ENCODE peak calls at places on chromosome 3, in eight cellular contexts. R is mucosa of descending colon, M is adrenal gland, G is BE2C, T is IMR-90, N is lower lobe of right lung, O is upper lobe of right lung, L is fibroblast of lung. Z is an unnamed sample. For H3K9me3, the result is how much of the 10 kb centered on the place peaks cover.

GRCh38 chr3:134883697-134884385 is 88.8 kb downstream of the EPHB1 start:
- DNase-seq in G (no peak), N (no peak), T (no peak), O (no peak), L (peak), M (no peak), R (no peak), Z (no peak)

GRCh38 chr3:122572940-122573412 is 4.5 kb upstream of the PARP15 start:
- DNase-seq in L (peak), T (peak), R (no peak), N (peak), G (no peak), O (no peak), M (peak), Z (peak)

GRCh38 chr3:171491412-171491811 is 31.2 kb upstream of the TNIK start:
- DNase-seq in T (peak), L (no peak), G (no peak), M (no peak), R (no peak), N (no peak), O (no peak), Z (no peak)

GRCh38 chr3:102593754-102594602 is 159.2 kb downstream of the ZPLD1 start:
- DNase-seq in L (peak), O (no peak), G (no peak), R (no peak), N (no peak), T (no peak), M (no peak), Z (no peak)

GRCh38 chr3:159919873-159920272 is 68.8 kb upstream of the IL12A start:
- DNase-seq in G (no peak), T (peak), L (peak), R (no peak), N (no peak), O (no peak), M (no peak), Z (no peak)

GRCh38 chr3:101675709-101676218 is 1.2 kb downstream of the ZBTB11 start:
- DNase-seq in L (no peak), O (peak), N (peak), R (peak), G (peak), M (peak), T (no peak), Z (no peak)

GRCh38 chr3:42262525-42262924 is 3.5 kb downstream of the CCK start:
- DNase-seq in O (no peak), L (peak), T (peak), M (no peak), R (no peak), G (no peak), N (no peak), Z (no peak)

GRCh38 chr3:346186-346585 is 149.6 kb downstream of the CHL1 start:
- DNase-seq in L (peak), M (no peak), O (no peak), G (no peak), T (peak), N (no peak), R (no peak), Z (no peak)

GRCh38 chr3:143060906-143061305 is 58.7 kb upstream of the CHST2 start:
- DNase-seq in R (no peak), T (no peak), O (no peak), M (no peak), L (no peak), G (no peak), N (no peak), Z (no peak)

GRCh38 chr3:86794336-86795065 is 196.4 kb downstream of the VGLL3 start:
- DNase-seq in O (no peak), R (no peak), N (no peak), M (no peak), G (no peak), T (peak), L (peak), Z (no peak)

GRCh38 chr3:23884481-23884880 is 32.3 kb downstream of the NKIRAS1 start:
- DNase-seq in O (no peak), L (no peak), R (no peak), T (no peak), N (no peak), G (no peak), M (no peak), Z (no peak)

GRCh38 chr3:51967384-51968174 is at the start of gene PCBP4:
- DNase-seq in R (peak), G (peak), O (peak), L (peak), M (peak), N (peak), T (peak), Z (peak)

GRCh38 chr3:46277476-46277875 is 35.2 kb downstream of the CCR3 start:
- DNase-seq in R (no peak), G (no peak), T (no peak), L (no peak), O (no peak), M (no peak), N (no peak), Z (no peak)

GRCh38 chr3:197464794-197465193 is 91.0 kb downstream of the BDH1 start:
- DNase-seq in M (no peak), G (no peak), T (no peak), L (no peak), O (peak), N (no peak), R (no peak), Z (no peak)

GRCh38 chr3:16994842-16995535 is 110.2 kb downstream of the PLCL2 start:
- DNase-seq in G (no peak), T (no peak), O (no peak), N (no peak), R (no peak), L (no peak), M (no peak), Z (peak)

GRCh38 chr3:14785207-14786155 is 33.3 kb upstream of the FGD5 start:
- DNase-seq in G (no peak), N (no peak), M (no peak), O (peak), R (no peak), T (no peak), L (no peak), Z (no peak)

GRCh38 chr3:109275702-109276293 is 40.5 kb downstream of the DPPA2 start:
- DNase-seq in G (peak), R (no peak), N (no peak), O (no peak), M (peak), T (peak), L (peak), Z (peak)

GRCh38 chr3:113746955-113747718 is at the start of gene ATP6V1A:
- DNase-seq in T (no peak), R (peak), O (peak), M (peak), G (peak), N (peak), L (peak), Z (peak)

GRCh38 chr3:121274411-121274810 is 271.4 kb downstream of the POLQ start:
- DNase-seq in N (no peak), L (no peak), T (no peak), O (no peak), M (no peak), G (no peak), R (peak), Z (no peak)

GRCh38 chr3:160747437-160747836 is 8.6 kb upstream of the PPM1L start:
- DNase-seq in T (no peak), N (no peak), R (no peak), O (no peak), M (no peak), L (no peak), G (no peak), Z (no peak)

GRCh38 chr3:179615458-179616173 is 11.0 kb downstream of the NDUFB5 start:
- DNase-seq in R (no peak), G (no peak), L (no peak), N (no peak), M (no peak), T (peak), O (no peak), Z (no peak)

GRCh38 chr3:42101048-42101447 is 9.9 kb downstream of the TRAK1 start:
- DNase-seq in G (no peak), R (no peak), M (no peak), T (peak), N (peak), O (no peak), L (peak), Z (no peak)

GRCh38 chr3:171516765-171517164 is 56.6 kb upstream of the TNIK start:
- DNase-seq in T (no peak), G (no peak), R (no peak), N (no peak), M (no peak), L (no peak), O (no peak), Z (no peak)

GRCh38 chr3:792651-793050 is 300.2 kb upstream of the CNTN6 start:
- DNase-seq in T (no peak), L (no peak), R (no peak), O (no peak), N (no peak), G (peak), M (no peak), Z (no peak)

GRCh38 chr3:197611255-197611654 is 55.5 kb upstream of the BDH1 start:
- DNase-seq in N (no peak), O (no peak), T (no peak), R (no peak), M (no peak), G (no peak), L (no peak), Z (no peak)

GRCh38 chr3:106030620-106030945 is 161.8 kb upstream of the CBLB start:
- DNase-seq in T (peak), N (no peak), L (peak), G (no peak), M (no peak), R (no peak), O (no peak), Z (no peak)

GRCh38 chr3:187207624-187208023 is 10.3 kb downstream of the RTP1 start:
- DNase-seq in O (no peak), T (no peak), M (no peak), G (no peak), R (no peak), L (peak), N (no peak), Z (no peak)

GRCh38 chr3:141863497-141863896 is 12.9 kb upstream of the ATP1B3 start:
- DNase-seq in N (no peak), M (no peak), O (no peak), G (no peak), L (no peak), R (no peak), T (no peak), Z (no peak)

GRCh38 chr3:48024401-48024800 is 8.2 kb upstream of the MAP4 start:
- DNase-seq in O (no peak), R (no peak), N (no peak), L (no peak), M (no peak), G (no peak), T (peak), Z (no peak)

GRCh38 chr3:102106421-102107097 is 257.2 kb downstream of the NFKBIZ start:
- DNase-seq in O (no peak), M (no peak), L (peak), G (no peak), R (no peak), N (no peak), T (peak), Z (no peak)

GRCh38 chr3:57007513-57008415 is 52.7 kb upstream of the SPATA12 start:
- DNase-seq in O (peak), T (peak), G (no peak), N (peak), L (peak), M (peak), R (peak), Z (peak)

GRCh38 chr3:17742092-17742836 is at the start of gene TBC1D5:
- DNase-seq in L (peak), R (peak), O (peak), N (peak), G (peak), M (peak), T (peak), Z (peak)

GRCh38 chr3:105853801-105854432 is 14.9 kb downstream of the CBLB start:
- DNase-seq in O (no peak), G (no peak), R (no peak), N (no peak), M (no peak), L (no peak), T (no peak), Z (no peak)

GRCh38 chr3:187713504-187713903 is 11.1 kb upstream of the RTP2 start:
- DNase-seq in O (no peak), L (peak), T (peak), N (no peak), R (no peak), G (no peak), M (no peak), Z (no peak)

GRCh38 chr3:177729939-177730700 is 532.8 kb upstream of the TBL1XR1 start:
- DNase-seq in G (peak), T (no peak), R (no peak), M (no peak), L (peak), N (no peak), O (no peak), Z (no peak)

GRCh38 chr3:70094197-70094596 is 94.7 kb downstream of the SAMMSON start:
- DNase-seq in O (no peak), G (no peak), N (no peak), M (no peak), T (no peak), L (no peak), R (no peak), Z (no peak)

GRCh38 chr3:112132975-112133448 is at the start of gene GCSAM:
- DNase-seq in N (peak), M (peak), R (peak), T (no peak), L (no peak), O (no peak), G (no peak), Z (no peak)

GRCh38 chr3:142929109-142929508 is 34.4 kb downstream of the PAQR9 start:
- DNase-seq in N (peak), R (no peak), T (peak), O (no peak), G (peak), M (peak), L (peak), Z (peak)

GRCh38 chr3:114758828-114759709 is 388.0 kb downstream of the ZBTB20 start:
- DNase-seq in N (no peak), M (no peak), R (no peak), O (no peak), G (no peak), T (peak), L (peak), Z (peak)

GRCh38 chr3:124780356-124780755 is 50.1 kb downstream of the UMPS start:
- DNase-seq in G (no peak), T (peak), L (peak), N (no peak), R (no peak), O (peak), M (no peak), Z (peak)

GRCh38 chr3:118165413-118165812 is 869.2 kb downstream of the IGSF11 start:
- DNase-seq in M (no peak), T (no peak), N (no peak), G (no peak), O (no peak), L (no peak), R (no peak), Z (no peak)
- H3K9me3 ChIP-seq in M (under half), T (under half), N (under half), G (under half), O (under half), L (under half), R (under half), Z (under half)

DNA sequence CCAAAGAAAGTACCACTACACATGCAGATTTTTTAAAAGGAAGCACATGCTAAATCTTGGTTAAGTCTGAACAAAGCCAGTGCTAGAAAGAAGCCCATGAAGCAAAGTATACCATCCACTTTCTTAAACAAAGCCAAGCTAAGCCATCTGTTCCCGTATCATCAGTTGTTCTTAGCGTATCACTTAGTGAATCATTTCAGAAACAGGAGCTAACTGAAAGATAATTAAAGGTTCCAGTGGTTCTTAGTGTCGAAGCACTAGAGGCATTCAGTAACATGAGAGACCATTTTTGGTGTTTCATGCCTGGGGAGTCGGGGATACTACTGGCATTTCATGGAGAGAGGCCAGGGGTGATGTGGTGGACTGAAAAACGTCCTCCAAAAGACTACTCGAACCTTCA is 12.8 kb downstream of the UBXN7 start:
- DNase-seq in L (no peak), R (no peak), G (no peak), M (no peak), N (no peak), O (no peak), T (no peak), Z (no peak)
- H3K9me3 ChIP-seq in L (under half), R (under half), G (under half), M (under half), N (under half), O (under half), T (under half), Z (under half)

DNA sequence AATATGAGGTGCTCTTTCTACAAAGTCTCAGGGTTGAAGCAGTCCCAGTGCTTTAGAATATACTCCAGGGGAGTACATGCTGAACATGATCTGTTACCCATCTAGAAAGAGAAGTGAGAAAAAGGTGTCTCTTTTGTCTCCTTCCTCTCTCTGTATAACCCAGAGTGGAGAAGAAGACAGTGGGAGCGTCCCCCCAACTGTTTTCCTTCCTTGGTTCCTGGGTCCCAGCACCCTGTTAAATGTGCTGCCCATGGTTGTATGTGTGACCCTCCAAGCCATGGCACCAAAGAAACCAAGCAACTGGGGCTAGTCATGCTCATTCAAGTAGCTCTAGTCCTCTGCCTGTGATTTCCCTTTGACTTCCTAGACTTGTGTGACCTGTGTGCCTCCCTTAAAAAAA is 683.7 kb downstream of the TBL1XR1 start:
- DNase-seq in T (no peak), L (no peak), O (no peak), N (no peak), G (peak), R (no peak), M (no peak), Z (no peak)
- H3K9me3 ChIP-seq in T (under half), L (under half), O (under half), N (under half), G (under half), R (half or more), M (under half), Z (under half)

DNA sequence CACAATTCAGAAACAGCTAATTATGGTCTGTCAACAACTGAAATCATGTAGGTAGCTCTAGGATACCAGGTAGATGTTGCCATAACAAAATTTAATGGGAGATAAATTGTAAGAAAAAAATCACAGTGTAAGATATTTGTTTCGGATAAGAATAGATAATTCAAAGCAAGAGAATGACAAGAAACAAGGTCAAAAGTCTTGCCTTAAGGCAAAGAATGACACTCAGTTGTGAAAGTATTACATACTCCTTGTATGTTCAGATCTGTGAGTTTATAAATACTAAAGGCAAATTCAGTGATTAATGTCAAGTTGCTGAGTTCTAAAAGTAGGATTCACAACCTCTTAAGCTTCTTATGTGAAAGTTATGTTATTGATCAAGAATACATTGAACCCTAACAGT is 772.2 kb upstream of the SGO1 start:
- DNase-seq in T (no peak), R (no peak), L (no peak), N (no peak), G (no peak), O (no peak), M (no peak), Z (no peak)
- H3K9me3 ChIP-seq in T (under half), R (under half), L (under half), N (under half), G (under half), O (under half), M (under half), Z (under half)

GRCh38 chr3:119428538-119428937 is 34.9 kb downstream of the TMEM39A start:
- DNase-seq in G (peak), R (no peak), M (no peak), T (no peak), N (no peak), O (no peak), L (no peak), Z (peak)
- H3K9me3 ChIP-seq in G (under half), R (half or more), M (under half), T (under half), N (under half), O (under half), L (under half), Z (under half)

GRCh38 chr3:39296197-39297077 is 16.6 kb upstream of the CX3CR1 start:
- DNase-seq in N (no peak), O (no peak), G (no peak), L (no peak), M (no peak), R (no peak), T (no peak), Z (no peak)

GRCh38 chr3:39294446-39295183 is 14.8 kb upstream of the CX3CR1 start:
- DNase-seq in G (no peak), O (no peak), M (no peak), L (no peak), N (no peak), T (no peak), R (no peak), Z (no peak)

GRCh38 chr3:39295184-39295775 is 15.4 kb upstream of the CX3CR1 start:
- DNase-seq in T (no peak), G (no peak), O (no peak), N (no peak), M (no peak), L (no peak), R (no peak), Z (no peak)

GRCh38 chr3:39302178-39302577 is 22.3 kb upstream of the CX3CR1 start:
- DNase-seq in O (no peak), G (no peak), T (no peak), M (no peak), N (no peak), R (no peak), L (no peak), Z (no peak)

DNA sequence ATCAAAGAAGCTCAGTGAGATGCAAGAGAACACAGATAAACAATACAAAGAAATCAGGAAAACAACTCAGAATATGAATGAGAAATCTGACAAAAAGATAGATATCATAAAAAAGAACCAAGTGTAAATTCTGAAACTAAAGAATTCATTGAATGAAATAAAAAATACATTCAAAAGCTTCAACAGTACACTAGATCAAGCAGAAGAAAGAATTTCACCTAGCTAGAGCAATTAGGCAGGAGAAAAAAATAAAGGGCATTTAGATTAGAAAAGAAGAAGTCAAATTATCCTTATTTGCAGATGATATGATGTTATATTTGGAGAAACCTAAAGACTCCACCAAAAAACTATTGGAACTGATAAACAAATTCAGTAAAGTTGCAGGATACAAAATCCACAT is 19.4 kb upstream of the CX3CR1 start:
- DNase-seq in T (no peak), G (no peak), O (no peak), N (no peak), R (no peak), L (no peak), M (no peak), Z (no peak)
- H3K9me3 ChIP-seq in T (under half), G (under half), O (under half), N (under half), R (under half), L (under half), M (under half), Z (under half)

Z was measured in SJCRH30.